ENCODE peak calls at places on chromosomes 13 and 19, in six cellular contexts. O is left ventricle myocardium inferior; G is CD8-positive, alpha-beta T cell; J is heart right ventricle; X is transverse colon; Y is uterus. Z is an unnamed sample.

GRCh38 chr13:33775339-33776108 is 42.4 kb upstream of the RFC3 start:
- DNase-seq in Y (no peak), O (no peak), X (no peak), G (no peak), J (no peak), Z (no peak)

GRCh38 chr13:39577203-39577602 is 25.8 kb downstream of the LHFPL6 start:
- DNase-seq in X (no peak), G (no peak), J (no peak), O (no peak), Y (no peak), Z (no peak)

GRCh38 chr19:42323852-42324654 is 1.4 kb upstream of the MEGF8 start:
- DNase-seq in X (peak; percentile 32), G (no peak), O (no peak), Y (no peak), J (no peak), Z (peak; percentile 66)

GRCh38 chr13:61128850-61129645 is 286.6 kb downstream of the PCDH20 start:
- DNase-seq in Y (no peak), J (no peak), X (no peak), G (no peak), O (no peak), Z (no peak)

GRCh38 chr19:33427801-33428626 is 54.5 kb downstream of the CEBPG start:
- DNase-seq in O (peak; percentile 6), Y (no peak), X (no peak), J (no peak), G (no peak), Z (no peak)

GRCh38 chr13:110850006-110850405 is 64.9 kb downstream of the ANKRD10 start:
- DNase-seq in Y (no peak), X (no peak), J (no peak), O (no peak), G (no peak), Z (no peak)

GRCh38 chr19:35120492-35120891 is 4.9 kb downstream of the FXYD3 start:
- DNase-seq in Y (no peak), J (no peak), G (no peak), O (no peak), X (no peak), Z (no peak)

GRCh38 chr19:2462635-2463421 is 6.1 kb upstream of the LMNB2 start:
- DNase-seq in O (peak; percentile 90), X (peak; percentile 82), J (peak; percentile 87), Y (peak; percentile 94), G (no peak), Z (peak; percentile 91)

GRCh38 chr13:113920606-113921306 is 53.1 kb downstream of the C13orf46 start:
- DNase-seq in X (no peak), G (no peak), O (no peak), J (no peak), Y (no peak), Z (no peak)

GRCh38 chr19:6359942-6360341 is 1.4 kb upstream of the CLPP start:
- DNase-seq in G (no peak), O (no peak), X (no peak), Y (no peak), J (no peak), Z (no peak)

GRCh38 chr13:109243311-109243951 is 543.0 kb downstream of the IRS2 start:
- DNase-seq in G (no peak), O (no peak), X (no peak), Y (no peak), J (no peak), Z (no peak)

GRCh38 chr19:38676878-38677646 is 29.6 kb downstream of the ACTN4 start:
- DNase-seq in J (no peak), Y (no peak), X (no peak), G (no peak), O (no peak), Z (no peak)
- H3K4me1 ChIP-seq in J (peaks cover 43% of the 10 kb centered on the region), Y (no peaks in the 10 kb centered on the region), X (peaks cover 51% of the 10 kb centered on the region), G (peaks cover 28% of the 10 kb centered on the region), O (peaks cover 96% of the 10 kb centered on the region), Z (peaks cover 47% of the 10 kb centered on the region)

DNA sequence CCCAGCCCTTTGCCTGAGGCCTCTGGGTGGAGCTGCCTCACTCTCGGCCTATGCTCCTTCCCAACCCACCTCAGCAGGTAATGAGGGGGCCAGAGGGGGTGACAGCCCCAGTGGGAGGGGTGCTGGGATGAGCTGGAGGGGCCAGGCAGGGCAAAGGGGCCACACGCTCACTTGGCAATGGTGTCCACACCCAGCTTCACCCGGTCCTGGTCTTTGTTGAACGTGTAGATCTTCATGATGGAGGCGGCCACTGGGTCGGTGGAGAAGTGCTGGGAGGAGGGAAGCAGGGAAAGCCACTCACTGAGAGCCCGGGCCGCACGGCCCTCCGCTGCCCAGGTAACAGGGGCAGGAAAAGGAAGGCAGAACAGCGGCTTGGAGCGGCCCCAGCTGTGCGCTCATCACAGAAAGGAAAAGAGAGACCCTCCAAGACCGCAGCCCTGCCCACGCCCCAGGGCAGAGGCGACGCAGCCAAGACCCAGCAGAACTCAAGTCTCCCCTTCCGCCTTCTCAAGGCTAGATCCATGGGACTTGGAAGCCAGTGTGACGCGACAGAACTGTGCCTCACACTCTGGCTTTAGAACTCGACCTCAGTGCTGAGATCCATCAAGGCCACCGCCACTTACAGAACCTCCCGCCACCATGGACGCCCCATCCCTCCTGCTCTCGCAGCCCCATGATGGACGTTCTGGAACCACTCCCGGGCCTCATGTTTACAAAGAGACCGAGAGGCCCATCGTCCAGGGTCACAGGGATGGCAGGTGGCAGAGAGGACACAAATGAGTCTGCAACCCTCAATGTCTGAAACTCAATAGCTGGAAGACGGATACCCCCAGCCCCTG is 9.2 kb downstream of the UBXN6 start:
- DNase-seq in J (no peak), Y (no peak), X (no peak), G (no peak), O (no peak), Z (peak; percentile 42)
- H3K27ac ChIP-seq in J (peak overlapping the region; percentile 54), Y (no peak overlapping the region), X (no peak overlapping the region), G (no peak overlapping the region), O (peak overlapping the region; percentile 78), Z (no peak overlapping the region)

DNA sequence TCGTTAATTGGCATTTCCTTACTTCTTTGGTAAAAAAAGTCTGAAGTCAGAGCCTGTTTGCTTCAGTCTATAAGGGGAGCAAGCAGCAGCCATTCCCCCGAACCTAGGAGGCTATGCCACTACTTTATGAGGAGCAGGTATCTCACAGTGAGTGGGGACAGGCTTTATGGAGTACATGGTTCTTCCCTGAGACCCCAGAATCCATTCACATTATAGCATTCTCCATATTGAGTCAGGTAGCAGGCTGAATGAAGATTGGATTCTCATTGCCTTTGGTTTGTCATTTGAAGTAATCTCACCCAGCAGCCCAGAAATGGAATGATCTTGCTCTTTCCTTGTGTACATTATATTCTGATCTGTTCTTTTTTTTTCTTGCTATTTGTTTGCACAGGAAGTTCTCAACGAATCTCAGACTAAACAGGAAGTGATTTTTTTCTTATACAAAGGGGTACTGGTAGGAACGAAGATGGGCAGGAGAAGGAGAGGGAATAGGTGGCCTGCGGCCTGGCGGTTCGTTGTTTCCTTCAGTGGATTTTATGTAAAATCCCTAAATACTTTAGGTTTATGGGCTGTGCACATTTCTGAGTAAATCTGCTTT is 74.4 kb downstream of the ARHGAP35 start:
- DNase-seq in X (no peak), Y (no peak), J (no peak), G (no peak), O (no peak), Z (no peak)
- H3K4me3 ChIP-seq in X (no peak overlapping the region), Y (no peak overlapping the region), J (no peak overlapping the region), G (peak overlapping the region; percentile 8), O (no peak overlapping the region), Z (no peak overlapping the region)

DNA sequence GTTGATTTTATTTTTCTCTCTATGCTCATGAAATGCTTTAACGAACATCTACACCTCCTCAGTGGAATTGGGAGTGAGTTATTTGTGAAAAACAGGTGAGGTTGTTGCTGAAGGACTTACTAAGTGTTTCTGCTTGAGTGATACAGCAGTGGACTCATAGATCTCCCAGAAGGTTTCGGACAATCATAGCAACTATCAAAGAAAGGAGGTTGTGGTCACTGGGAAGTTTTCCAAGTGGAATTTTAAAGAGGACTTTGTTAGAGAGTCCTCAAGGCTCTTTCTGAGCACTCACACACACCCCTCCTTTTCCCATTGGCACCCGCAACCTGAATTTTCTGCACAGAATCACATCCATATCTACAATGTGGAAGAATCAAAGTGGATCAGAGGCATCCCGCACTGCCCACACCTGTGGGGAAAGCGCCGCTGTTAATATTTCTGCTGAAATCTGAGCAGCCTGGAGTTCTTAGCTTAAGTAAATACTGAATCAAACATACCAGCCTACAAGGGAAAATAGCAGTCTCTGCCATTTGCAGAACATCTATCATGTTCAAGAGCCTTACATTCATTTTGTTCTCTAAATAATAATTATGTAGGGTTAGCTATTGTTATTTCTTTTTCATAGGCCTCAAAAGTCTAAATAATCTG is 719.4 kb downstream of the DIAPH3 start:
- DNase-seq in J (no peak), G (no peak), O (no peak), X (no peak), Y (no peak), Z (no peak)
- H3K4me1 ChIP-seq in J (no peaks in the 10 kb centered on the region), G (no peaks in the 10 kb centered on the region), O (peaks cover 5% of the 10 kb centered on the region), X (no peaks in the 10 kb centered on the region), Y (no peaks in the 10 kb centered on the region), Z (no peaks in the 10 kb centered on the region)

GRCh38 chr13:100245099-100245498 is 156.2 kb downstream of the PCCA start:
- DNase-seq in J (no peak), O (no peak), X (no peak), Y (no peak), G (no peak), Z (no peak)

GRCh38 chr13:100247937-100248336 is 159.0 kb downstream of the PCCA start:
- DNase-seq in J (no peak), O (no peak), X (no peak), Y (no peak), G (no peak), Z (no peak)

GRCh38 chr13:100240109-100240779 is 151.4 kb downstream of the PCCA start:
- DNase-seq in J (no peak), O (no peak), Y (no peak), G (no peak), X (no peak), Z (no peak)

DNA sequence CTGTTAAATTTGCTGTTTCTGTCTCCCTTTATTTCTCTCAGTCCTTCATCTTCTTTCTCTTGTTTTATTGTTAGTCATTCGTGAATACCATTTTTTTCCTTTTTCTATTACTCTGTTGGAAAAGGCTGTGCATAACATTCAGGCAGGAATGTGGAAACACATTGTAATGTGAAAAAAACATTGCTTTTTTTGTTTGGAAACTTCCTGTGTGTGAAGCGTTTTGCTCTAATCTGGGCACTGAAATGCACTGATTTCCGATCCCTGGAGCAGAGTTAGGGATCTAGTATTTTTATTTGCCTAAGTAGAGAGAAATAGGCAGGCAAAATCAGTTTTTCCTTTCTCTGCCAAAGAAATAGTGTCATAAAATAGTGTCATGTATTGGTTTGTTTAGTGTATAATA is 155.5 kb downstream of the PCCA start:
- DNase-seq in X (no peak), Y (no peak), O (no peak), G (no peak), J (no peak), Z (no peak)
- H3K27ac ChIP-seq in X (no peak overlapping the region), Y (no peak overlapping the region), O (no peak overlapping the region), G (no peak overlapping the region), J (no peak overlapping the region), Z (no peak overlapping the region)

GRCh38 chr13:82458169-82458568 is 1424.1 kb downstream of the SLITRK1 start:
- DNase-seq in O (no peak), X (no peak), J (no peak), Y (no peak), G (no peak), Z (no peak)
- H3K4me3 ChIP-seq in O (no peak overlapping the region), X (no peak overlapping the region), J (no peak overlapping the region), Y (no peak overlapping the region), G (no peak overlapping the region), Z (no peak overlapping the region)

GRCh38 chr19:18157465-18158063 is 4.6 kb downstream of the PIK3R2 start:
- DNase-seq in Y (no peak), X (no peak), G (no peak), J (no peak), O (no peak), Z (no peak)
- H3K4me1 ChIP-seq in Y (peaks cover 7% of the 10 kb centered on the region), X (peaks cover 44% of the 10 kb centered on the region), G (peaks cover 25% of the 10 kb centered on the region), J (peaks cover 27% of the 10 kb centered on the region), O (peaks cover 70% of the 10 kb centered on the region), Z (peaks cover 13% of the 10 kb centered on the region)